ENCODE peak calls at places on chromosomes 12 and 14, in four cellular contexts. S is psoas muscle, C is GM06990, W is body of pancreas. J is an unnamed sample.
A peak's percentile ranks its signal among the peaks of the same experiment; 100 is the strongest.

GRCh38 chr12:117076410-117077372 is 22.5 kb downstream of the TESC start:
- DNase-seq in C (no peak), S (no peak), W (no peak), J (no peak)

GRCh38 chr12:47316609-47317049 is 236.9 kb upstream of the AMIGO2 start:
- DNase-seq in S (no peak), W (no peak), C (no peak), J (no peak)

GRCh38 chr12:53179694-53180269 is 740 bp upstream of the ZNF740 start:
- DNase-seq in C (no peak), W (no peak), S (no peak), J (no peak)

GRCh38 chr12:1313906-1314305 is 280.5 kb downstream of the FBXL14 start:
- DNase-seq in C (no peak), S (no peak), W (no peak), J (no peak)

GRCh38 chr12:65867428-65867827 is 43.1 kb downstream of the HMGA2 start:
- DNase-seq in C (no peak), S (no peak), W (no peak), J (no peak)

GRCh38 chr12:83161451-83161850 is 474.7 kb downstream of the TMTC2 start:
- DNase-seq in C (no peak), S (no peak), W (no peak), J (no peak)

GRCh38 chr14:105087963-105088811 is 23.0 kb upstream of the GPR132 start:
- DNase-seq in S (peak; percentile 70), W (peak; percentile 49), C (no peak), J (no peak)

GRCh38 chr14:92646952-92647461 is 101.4 kb downstream of the LGMN start:
- DNase-seq in C (no peak), S (no peak), W (no peak), J (no peak)

GRCh38 chr12:6375269-6376078 is at the start of gene SCNN1A:
- DNase-seq in S (no peak), W (peak; percentile 86), C (no peak), J (no peak)

GRCh38 chr12:104220931-104221330 is 5.4 kb downstream of the TXNRD1 start:
- DNase-seq in C (no peak), W (no peak), S (no peak), J (no peak)

GRCh38 chr12:117045175-117045997 is 53.8 kb downstream of the TESC start:
- DNase-seq in S (no peak), W (no peak), C (no peak), J (no peak)

GRCh38 chr12:25388216-25388615 is 137.5 kb upstream of the KRAS start:
- DNase-seq in S (no peak), C (peak; percentile 15), W (no peak), J (peak; percentile 70)

GRCh38 chr12:8622681-8623080 is 10.0 kb upstream of the AICDA start:
- DNase-seq in S (no peak), W (no peak), C (no peak), J (no peak)

GRCh38 chr14:99636487-99636886 is 8.4 kb upstream of the HHIPL1 start:
- DNase-seq in W (no peak), C (no peak), S (no peak), J (no peak)

GRCh38 chr14:104799657-104800599 is 973 bp upstream of the ZBTB42 start:
- DNase-seq in W (peak; percentile 93), S (peak; percentile 91), C (peak; percentile 82), J (peak; percentile 85)

GRCh38 chr14:47675489-47676300 is at the start of gene MDGA2:
- DNase-seq in C (no peak), S (no peak), W (peak; percentile 7), J (no peak)

GRCh38 chr14:101072531-101072930 is 169.0 kb upstream of the RTL1 start:
- DNase-seq in C (no peak), W (no peak), S (no peak), J (no peak)

GRCh38 chr14:69360438-69361108 is 37.5 kb downstream of the ERH start:
- DNase-seq in S (no peak), C (peak; percentile 54), W (no peak), J (peak; percentile 53)

GRCh38 chr12:115944851-115945496 is 332.5 kb downstream of the MED13L start:
- DNase-seq in C (no peak), S (no peak), W (peak; percentile 18), J (no peak)

GRCh38 chr12:121250359-121250758 is 40.4 kb downstream of the P2RX4 start:
- DNase-seq in S (no peak), C (no peak), W (no peak), J (no peak)

GRCh38 chr12:2614341-2614740 is 180.4 kb upstream of the FKBP4 start:
- DNase-seq in W (no peak), S (no peak), C (no peak), J (no peak)

GRCh38 chr12:67827820-67828383 is 161.3 kb upstream of the IFNG-AS1 start:
- DNase-seq in W (no peak), C (peak; percentile 42), S (peak; percentile 20), J (peak; percentile 60)

GRCh38 chr14:100587248-100587762 is at the start of gene BEGAIN:
- DNase-seq in C (no peak), S (peak; percentile 3), W (no peak), J (no peak)

GRCh38 chr14:96297000-96297399 is 41.0 kb downstream of the BDKRB1 start:
- DNase-seq in C (no peak), W (no peak), S (no peak), J (no peak)

GRCh38 chr12:57090924-57091632 is 2.2 kb downstream of the NAB2 start:
- DNase-seq in C (no peak), S (peak; percentile 50), W (no peak), J (no peak)
- H3K4me3 ChIP-seq in C (no peak overlapping the region), S (peak overlapping the region; percentile 84), W (no peak overlapping the region), J (peak overlapping the region; percentile 91)

GRCh38 chr14:58640959-58641358 is 3.2 kb downstream of the DACT1 start:
- DNase-seq in S (no peak), C (no peak), W (no peak), J (peak; percentile 43)
- TF ChIP-seq CTCF in S (no peak), C (no peak), W (no peak), J (no peak)

GRCh38 chr14:102931580-102932285 is 9.3 kb downstream of the AMN start:
- DNase-seq in W (no peak), S (no peak), C (no peak), J (no peak)
- H3K4me3 ChIP-seq in W (no peak overlapping the region), S (no peak overlapping the region), C (no peak overlapping the region), J (no peak overlapping the region)

GRCh38 chr14:66923251-66923650 is 266.0 kb upstream of the GARIN2 start:
- DNase-seq in S (no peak), C (no peak), W (no peak), J (no peak)
- TF ChIP-seq CTCF in S (no peak), C (no peak), W (no peak), J (no peak)